ENCODE peak calls at places on chromosomes 12 and 14, in seven cellular contexts. K, I, A, X, W, V and M are unnamed samples.

GRCh38 chr12:64746663-64747062 is 12.5 kb downstream of the GNS start:
- DNase-seq in I (peak; percentile 14), A (no peak), X (no peak), W (no peak), K (no peak), V (peak; percentile 35), M (no peak)

GRCh38 chr14:21455592-21455911 is 371 bp downstream of the CHD8 start:
- DNase-seq in I (no peak), A (no peak), X (no peak), K (no peak), W (no peak), V (no peak), M (no peak)

GRCh38 chr14:69451941-69452340 is 32.6 kb upstream of the PLEKHD1 start:
- DNase-seq in V (no peak), W (no peak), K (no peak), I (no peak), A (no peak), X (no peak), M (no peak)

GRCh38 chr14:32397871-32398640 is 69.0 kb downstream of the AKAP6 start:
- DNase-seq in K (no peak), X (no peak), V (no peak), A (no peak), I (peak; percentile 75), W (peak; percentile 74), M (peak; percentile 62)

GRCh38 chr12:1922075-1922709 is 3.7 kb upstream of the CACNA2D4 start:
- DNase-seq in A (no peak), W (no peak), V (no peak), I (no peak), X (no peak), K (no peak), M (no peak)

GRCh38 chr12:8065991-8066594 is at the start of gene C3AR1:
- DNase-seq in A (no peak), I (peak; percentile 58), X (no peak), K (no peak), V (peak; percentile 41), W (no peak), M (peak; percentile 25)

GRCh38 chr14:44803239-44803905 is 158.4 kb downstream of the KLHL28 start:
- DNase-seq in A (peak; percentile 26), K (no peak), W (no peak), V (peak; percentile 22), X (peak; percentile 30), I (peak; percentile 87), M (peak; percentile 44)

GRCh38 chr12:6962285-6963015 is 8.0 kb downstream of the PHB2 start:
- DNase-seq in X (no peak), K (no peak), I (no peak), A (no peak), W (peak; percentile 51), V (no peak), M (no peak)

GRCh38 chr14:82710257-82710841 is 1176.7 kb upstream of the SEL1L start:
- DNase-seq in W (peak; percentile 65), V (peak; percentile 10), A (peak; percentile 13), I (peak; percentile 33), K (peak; percentile 32), X (peak; percentile 50), M (peak; percentile 5)

GRCh38 chr12:105946541-105946940 is 192.2 kb downstream of the NUAK1 start:
- DNase-seq in W (no peak), V (no peak), K (peak; percentile 76), X (no peak), A (no peak), I (peak; percentile 82), M (no peak)

GRCh38 chr12:109725321-109726105 is 11.9 kb downstream of the FAM222A start:
- DNase-seq in X (no peak), V (no peak), I (no peak), A (no peak), W (no peak), K (peak; percentile 22), M (no peak)

GRCh38 chr14:57983235-57983634 is 117.3 kb upstream of the SLC35F4 start:
- DNase-seq in K (no peak), X (no peak), I (no peak), W (no peak), V (no peak), A (no peak), M (no peak)

GRCh38 chr14:68379510-68380303 is 413.2 kb downstream of the ZFP36L1 start:
- DNase-seq in I (no peak), K (no peak), X (no peak), W (peak; percentile 39), V (no peak), A (no peak), M (no peak)

GRCh38 chr12:50162225-50162624 is 4.9 kb downstream of the CERS5 start:
- DNase-seq in X (no peak), I (peak; percentile 62), K (no peak), W (no peak), A (no peak), V (no peak), M (peak; percentile 21)

GRCh38 chr14:104677506-104678332 is 11.7 kb upstream of the INF2 start:
- DNase-seq in I (peak; percentile 71), X (no peak), K (peak; percentile 84), A (peak; percentile 75), W (peak; percentile 53), V (no peak), M (no peak)

GRCh38 chr12:81332054-81332453 is 254.2 kb downstream of the ACSS3 start:
- DNase-seq in A (no peak), I (no peak), X (no peak), W (no peak), V (no peak), K (no peak), M (no peak)

GRCh38 chr14:63616015-63616414 is 25.7 kb downstream of the WDR89 start:
- DNase-seq in K (no peak), V (no peak), I (peak; percentile 6), X (no peak), A (no peak), W (no peak), M (no peak)

GRCh38 chr12:52533686-52534470 is 13.7 kb upstream of the KRT5 start:
- DNase-seq in W (no peak), X (no peak), V (no peak), I (no peak), K (no peak), A (no peak), M (no peak)

GRCh38 chr14:37144729-37145363 is 27.6 kb downstream of the SLC25A21 start:
- DNase-seq in W (no peak), A (no peak), K (no peak), I (no peak), X (no peak), V (no peak), M (no peak)

GRCh38 chr14:24270537-24271133 is 762 bp downstream of the RABGGTA start:
- DNase-seq in K (no peak), X (no peak), W (no peak), A (no peak), I (no peak), V (no peak), M (no peak)

GRCh38 chr14:50785506-50786063 is 45.4 kb downstream of the NIN start:
- DNase-seq in K (no peak), A (no peak), X (no peak), W (no peak), I (no peak), V (no peak), M (no peak)

GRCh38 chr12:496736-497135 is 37.0 kb downstream of the B4GALNT3 start:
- DNase-seq in I (no peak), V (no peak), X (no peak), W (no peak), A (no peak), K (no peak), M (no peak)

GRCh38 chr14:104971447-104972240 is 6.5 kb downstream of the AHNAK2 start:
- DNase-seq in I (no peak), W (no peak), K (peak; percentile 27), V (no peak), A (no peak), X (no peak), M (no peak)

GRCh38 chr12:43884683-43885410 is 49.0 kb downstream of the TMEM117 start:
- DNase-seq in V (no peak), K (no peak), I (no peak), W (peak; percentile 10), X (no peak), A (no peak), M (no peak)

GRCh38 chr12:113886721-113887120 is 79.4 kb downstream of the RBM19 start:
- DNase-seq in V (no peak), W (no peak), K (no peak), X (no peak), I (no peak), A (no peak), M (no peak)

DNA sequence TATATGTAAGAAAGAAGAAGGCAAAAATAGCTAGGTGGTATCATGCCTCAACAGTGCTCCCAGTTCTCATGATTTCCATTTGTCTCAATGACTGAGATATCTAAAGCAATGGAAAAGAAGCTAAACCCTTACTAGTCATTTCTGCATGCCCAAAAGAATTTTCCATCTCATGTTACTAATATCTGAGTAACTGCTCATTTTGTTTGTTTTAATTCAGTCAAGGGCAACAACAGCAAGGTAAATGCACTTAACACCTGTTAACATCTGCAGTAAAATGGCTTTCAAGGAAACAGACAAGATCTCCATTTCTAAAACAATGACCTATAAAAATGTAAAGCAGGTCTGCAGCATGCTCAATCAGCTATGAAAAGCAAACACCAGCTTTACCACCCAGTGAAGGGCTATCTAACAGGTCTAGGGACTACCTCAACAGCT is 19.4 kb upstream of the SELPLG start:
- DNase-seq in W (no peak), I (no peak), X (no peak), K (no peak), A (no peak), V (no peak), M (no peak)
- H3K4me3 ChIP-seq in W (no peak overlapping the region), I (no peak overlapping the region), X (no peak overlapping the region), K (no peak overlapping the region), A (no peak overlapping the region), V (no peak overlapping the region), M (no peak overlapping the region)

GRCh38 chr12:88202500-88202899 is 60.4 kb downstream of the TMTC3 start:
- DNase-seq in K (no peak), A (no peak), I (peak; percentile 33), W (no peak), X (no peak), V (no peak), M (no peak)
- H3K4me3 ChIP-seq in K (no peak overlapping the region), A (no peak overlapping the region), I (no peak overlapping the region), W (no peak overlapping the region), X (no peak overlapping the region), V (no peak overlapping the region), M (no peak overlapping the region)

GRCh38 chr12:112049351-112049750 is 36.1 kb downstream of the ERP29 start:
- DNase-seq in W (no peak), V (no peak), K (no peak), A (no peak), I (no peak), X (no peak), M (no peak)
- H3K4me3 ChIP-seq in W (no peak overlapping the region), V (no peak overlapping the region), K (no peak overlapping the region), A (no peak overlapping the region), I (no peak overlapping the region), X (no peak overlapping the region), M (no peak overlapping the region)

DNA sequence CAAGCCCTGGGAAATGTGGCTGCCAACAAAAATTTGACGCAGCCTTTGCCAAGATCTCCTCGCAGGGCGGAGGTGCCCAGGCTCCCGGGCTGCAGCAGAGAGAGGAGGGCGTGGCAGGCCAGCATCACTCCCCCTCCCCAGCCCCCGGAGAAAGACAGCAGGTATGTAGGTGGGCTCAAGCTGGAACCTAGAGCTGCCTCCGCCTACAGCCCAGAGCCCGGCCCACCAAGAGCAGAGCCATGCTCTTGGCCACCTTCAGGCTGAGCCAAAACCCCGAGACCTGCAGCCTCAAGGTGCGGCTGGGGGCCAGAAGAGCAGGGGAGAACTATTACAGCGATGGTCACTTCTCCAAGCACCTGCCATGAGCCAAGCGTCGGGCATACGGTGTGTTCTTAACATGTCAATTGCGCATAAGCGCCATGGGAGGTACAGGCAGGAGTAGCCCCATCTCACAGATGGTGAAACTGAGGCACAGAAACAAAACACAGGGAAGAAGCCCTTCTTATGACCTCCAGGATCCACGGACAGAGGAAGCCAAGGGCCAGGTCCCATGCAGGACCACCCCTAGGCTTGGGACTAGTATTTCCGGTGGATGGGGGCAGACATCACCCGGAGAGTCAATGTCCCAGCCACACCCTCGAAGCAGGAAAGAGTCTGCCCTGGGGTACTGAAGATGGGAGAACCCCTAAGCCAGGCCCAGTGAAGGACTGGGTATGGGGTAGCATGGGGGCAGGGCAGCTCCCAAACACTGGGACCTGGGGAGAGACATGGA is 109.0 kb downstream of the NCOR2 start:
- DNase-seq in K (no peak), W (no peak), A (no peak), X (no peak), I (no peak), V (no peak), M (no peak)
- H3K4me3 ChIP-seq in K (no peak overlapping the region), W (no peak overlapping the region), A (no peak overlapping the region), X (no peak overlapping the region), I (no peak overlapping the region), V (no peak overlapping the region), M (no peak overlapping the region)